ENCODE peak calls at places on chromosomes 3 and 15, in seven cellular contexts. One of them, this sample, is unnamed.

GRCh38 chr3:146543461-146544012 is 870 bp downstream of the PLSCR1 start:
- DNase-seq in astrocyte of the spinal cord: peak; percentile 36
- DNase-seq in glutamatergic neuron: no peak
- DNase-seq in RWPE1: no peak
- DNase-seq in SW480: peak; percentile 34
- DNase-seq in tibial nerve: peak; percentile 50
- DNase-seq in NT2/D1: no peak
- DNase-seq in this sample: no peak

GRCh38 chr15:60970246-60971170 is 258.6 kb downstream of the RORA start:
- DNase-seq in tibial nerve: no peak
- DNase-seq in SW480: no peak
- DNase-seq in RWPE1: no peak
- DNase-seq in NT2/D1: no peak
- DNase-seq in glutamatergic neuron: no peak
- DNase-seq in astrocyte of the spinal cord: peak; percentile 22
- DNase-seq in this sample: no peak

GRCh38 chr3:47885168-47885567 is 82.2 kb downstream of the DHX30 start:
- DNase-seq in glutamatergic neuron: no peak
- DNase-seq in tibial nerve: no peak
- DNase-seq in astrocyte of the spinal cord: no peak
- DNase-seq in NT2/D1: no peak
- DNase-seq in RWPE1: no peak
- DNase-seq in SW480: no peak
- DNase-seq in this sample: no peak

GRCh38 chr3:159600291-159600690 is 388.3 kb upstream of the IL12A start:
- DNase-seq in SW480: no peak
- DNase-seq in RWPE1: no peak
- DNase-seq in astrocyte of the spinal cord: no peak
- DNase-seq in NT2/D1: no peak
- DNase-seq in glutamatergic neuron: no peak
- DNase-seq in tibial nerve: no peak
- DNase-seq in this sample: no peak

GRCh38 chr15:62824111-62824737 is 218.3 kb upstream of the TPM1 start:
- DNase-seq in NT2/D1: no peak
- DNase-seq in RWPE1: peak; percentile 52
- DNase-seq in SW480: no peak
- DNase-seq in glutamatergic neuron: no peak
- DNase-seq in astrocyte of the spinal cord: peak; percentile 75
- DNase-seq in tibial nerve: no peak
- DNase-seq in this sample: no peak

GRCh38 chr15:68729789-68730201 is 90.9 kb downstream of the ANP32A start:
- DNase-seq in SW480: no peak
- DNase-seq in RWPE1: no peak
- DNase-seq in tibial nerve: no peak
- DNase-seq in astrocyte of the spinal cord: peak; percentile 22
- DNase-seq in glutamatergic neuron: no peak
- DNase-seq in NT2/D1: no peak
- DNase-seq in this sample: no peak

GRCh38 chr15:49190586-49190985 is 20.5 kb downstream of the GALK2 start:
- DNase-seq in SW480: no peak
- DNase-seq in NT2/D1: no peak
- DNase-seq in astrocyte of the spinal cord: no peak
- DNase-seq in tibial nerve: no peak
- DNase-seq in RWPE1: no peak
- DNase-seq in glutamatergic neuron: no peak
- DNase-seq in this sample: no peak

GRCh38 chr15:74789171-74789627 is 7.3 kb downstream of the CSK start:
- DNase-seq in tibial nerve: no peak
- DNase-seq in NT2/D1: no peak
- DNase-seq in glutamatergic neuron: no peak
- DNase-seq in SW480: peak; percentile 66
- DNase-seq in astrocyte of the spinal cord: no peak
- DNase-seq in RWPE1: no peak
- DNase-seq in this sample: no peak

GRCh38 chr3:8777201-8777977 is 8.0 kb upstream of the OXTR start:
- DNase-seq in glutamatergic neuron: no peak
- DNase-seq in SW480: no peak
- DNase-seq in NT2/D1: no peak
- DNase-seq in RWPE1: no peak
- DNase-seq in astrocyte of the spinal cord: no peak
- DNase-seq in tibial nerve: no peak
- DNase-seq in this sample: no peak